ENCODE peak calls at places on chromosomes 1 and 21, in four cellular contexts. One of them, this sample, is unnamed.
A peak's percentile ranks its signal among the peaks of the same experiment; 100 is the strongest.

GRCh38 chr21:44428281-44428942 is 26.9 kb upstream of the LRRC3 start:
- DNase-seq in AG04450: no peak
- DNase-seq in IMR-90: no peak
- DNase-seq in MM.1S: peak; percentile 82
- DNase-seq in this sample: peak; percentile 29

GRCh38 chr1:14539953-14540563 is 58.4 kb upstream of the KAZN start:
- DNase-seq in MM.1S: no peak
- DNase-seq in AG04450: no peak
- DNase-seq in IMR-90: no peak
- DNase-seq in this sample: no peak

GRCh38 chr1:198096390-198096789 is 60.4 kb upstream of the NEK7 start:
- DNase-seq in MM.1S: no peak
- DNase-seq in AG04450: no peak
- DNase-seq in IMR-90: peak; percentile 47
- DNase-seq in this sample: no peak

GRCh38 chr1:245019904-245020486 is 134.8 kb upstream of the KIF26B start:
- DNase-seq in IMR-90: no peak
- DNase-seq in AG04450: no peak
- DNase-seq in MM.1S: no peak
- DNase-seq in this sample: no peak

GRCh38 chr1:1562556-1563195 is 12.0 kb downstream of the SSU72 start:
- DNase-seq in IMR-90: no peak
- DNase-seq in AG04450: no peak
- DNase-seq in MM.1S: no peak
- DNase-seq in this sample: no peak

GRCh38 chr1:183272390-183272801 is 86.3 kb downstream of the LAMC2 start:
- DNase-seq in IMR-90: peak; percentile 94
- DNase-seq in MM.1S: no peak
- DNase-seq in AG04450: no peak
- DNase-seq in this sample: no peak

GRCh38 chr1:87913361-87913760 is 584.7 kb downstream of the LMO4 start:
- DNase-seq in MM.1S: no peak
- DNase-seq in IMR-90: no peak
- DNase-seq in AG04450: no peak
- DNase-seq in this sample: no peak

GRCh38 chr1:56106551-56107277 is 472.6 kb downstream of the PLPP3 start:
- DNase-seq in MM.1S: no peak
- DNase-seq in AG04450: no peak
- DNase-seq in IMR-90: no peak
- DNase-seq in this sample: no peak

GRCh38 chr1:14758962-14759361 is 160.5 kb downstream of the KAZN start:
- DNase-seq in IMR-90: no peak
- DNase-seq in MM.1S: no peak
- DNase-seq in AG04450: no peak
- DNase-seq in this sample: no peak

DNA sequence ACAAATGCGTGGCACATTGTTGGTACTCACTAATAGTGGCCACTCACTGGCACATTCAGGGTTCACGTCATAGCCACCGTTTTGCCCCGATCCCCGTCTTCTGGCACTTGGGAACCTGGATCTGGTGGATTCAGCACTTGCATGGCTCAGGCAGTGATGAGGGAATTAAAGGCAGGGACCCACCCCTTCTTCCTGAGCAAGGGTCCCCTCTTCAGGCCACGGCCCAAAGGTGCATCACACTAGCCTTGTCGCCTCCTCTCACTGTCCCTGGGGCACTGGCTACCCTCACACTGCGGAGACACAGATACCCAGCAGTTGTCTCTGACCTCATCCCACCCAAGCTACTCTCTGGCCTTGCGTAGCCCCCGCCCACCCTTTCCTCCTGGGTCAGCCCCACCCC is 19.9 kb upstream of the LDLRAP1 start:
- DNase-seq in AG04450: no peak
- DNase-seq in MM.1S: no peak
- DNase-seq in IMR-90: peak; percentile 46
- DNase-seq in this sample: no peak
- TF ChIP-seq CTCF in AG04450: no peak
- TF ChIP-seq CTCF in MM.1S: no peak
- TF ChIP-seq CTCF in IMR-90: peak; percentile 68
- TF ChIP-seq CTCF in this sample: no peak

GRCh38 chr1:53913352-53914043 is 19.5 kb downstream of the DIO1 start:
- DNase-seq in MM.1S: no peak
- DNase-seq in AG04450: no peak
- DNase-seq in IMR-90: no peak
- DNase-seq in this sample: no peak
- H3K27ac ChIP-seq in MM.1S: no peak overlapping the region
- H3K27ac ChIP-seq in AG04450: no peak overlapping the region
- H3K27ac ChIP-seq in IMR-90: no peak overlapping the region
- H3K27ac ChIP-seq in this sample: no peak overlapping the region

DNA sequence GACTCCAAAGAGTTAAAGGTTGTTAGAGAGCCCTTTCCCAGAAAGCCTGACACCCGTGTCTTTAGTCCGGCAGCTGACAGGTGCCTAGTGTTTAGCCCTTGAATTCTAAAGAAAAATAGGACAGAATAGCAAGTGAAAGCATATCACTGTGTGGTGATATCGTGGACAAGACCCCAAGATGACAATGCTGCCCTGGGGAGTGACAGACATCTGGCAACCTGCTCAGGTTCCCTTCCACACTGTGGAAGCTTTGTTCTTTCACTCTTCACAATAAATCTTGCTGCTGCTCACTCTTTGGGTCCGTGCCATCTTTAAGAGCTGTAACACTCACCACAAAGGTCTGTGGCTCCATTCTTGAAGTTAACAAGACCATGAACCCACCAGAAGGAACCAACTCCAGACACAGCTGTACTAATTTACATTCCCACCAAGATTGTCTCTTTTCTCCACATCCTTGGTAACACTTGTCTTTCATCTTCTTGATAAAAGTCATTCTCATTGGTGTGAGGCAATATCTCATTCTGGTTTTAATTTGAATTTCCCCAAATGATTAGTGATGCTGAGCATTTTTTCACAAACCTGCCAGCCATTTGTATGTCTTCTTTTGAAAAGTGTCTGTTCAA is 107.6 kb upstream of the SGIP1 start:
- DNase-seq in IMR-90: no peak
- DNase-seq in MM.1S: no peak
- DNase-seq in AG04450: no peak
- DNase-seq in this sample: no peak
- TF ChIP-seq CTCF in IMR-90: no peak
- TF ChIP-seq CTCF in MM.1S: no peak
- TF ChIP-seq CTCF in AG04450: no peak
- TF ChIP-seq CTCF in this sample: no peak

DNA sequence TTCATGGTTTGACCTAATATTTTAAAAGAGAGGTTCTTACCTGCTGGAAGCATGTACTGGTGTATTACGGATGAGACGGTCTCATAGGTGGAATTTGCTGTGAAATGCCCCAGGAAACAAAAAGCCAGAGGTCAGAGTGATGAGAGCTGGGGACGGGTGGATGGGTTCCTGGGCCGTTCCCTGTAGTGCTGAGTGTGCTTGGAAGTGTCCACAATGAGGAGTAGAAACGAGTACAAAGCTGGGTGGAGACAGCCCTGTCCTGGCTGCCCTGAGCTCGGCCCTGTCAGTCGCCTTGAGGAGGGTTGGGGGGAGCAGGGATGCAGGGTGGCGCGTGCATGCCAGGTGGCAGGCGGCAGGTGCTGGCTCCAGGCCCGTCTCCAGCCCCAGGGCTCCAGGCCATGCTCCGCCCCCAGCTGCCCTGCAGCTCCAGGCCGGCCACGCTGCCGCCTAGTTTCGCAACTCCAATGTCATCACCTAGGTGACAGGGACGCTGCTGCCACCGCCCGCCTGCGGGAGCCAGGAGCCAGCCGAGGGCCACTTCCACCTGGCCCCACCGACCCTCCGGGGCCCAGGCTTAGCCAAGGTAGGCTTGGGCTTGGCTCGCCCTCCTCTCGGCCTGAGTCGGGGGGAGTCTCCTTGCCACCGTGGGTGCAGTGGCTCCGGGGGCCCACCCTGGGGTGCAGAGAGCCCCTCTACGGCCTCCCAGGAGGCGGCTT is 16.4 kb downstream of the TP73 start:
- DNase-seq in MM.1S: no peak
- DNase-seq in AG04450: no peak
- DNase-seq in IMR-90: no peak
- DNase-seq in this sample: peak; percentile 71
- H3K27ac ChIP-seq in MM.1S: no peak overlapping the region
- H3K27ac ChIP-seq in AG04450: no peak overlapping the region
- H3K27ac ChIP-seq in IMR-90: no peak overlapping the region
- H3K27ac ChIP-seq in this sample: no peak overlapping the region

GRCh38 chr1:28135910-28136635 is 40.4 kb downstream of the PTAFR start:
- DNase-seq in MM.1S: no peak
- DNase-seq in AG04450: no peak
- DNase-seq in IMR-90: no peak
- DNase-seq in this sample: no peak
- TF ChIP-seq CTCF in MM.1S: no peak
- TF ChIP-seq CTCF in AG04450: no peak
- TF ChIP-seq CTCF in IMR-90: no peak
- TF ChIP-seq CTCF in this sample: no peak

GRCh38 chr1:102840741-102841140 is 267.6 kb downstream of the COL11A1 start:
- DNase-seq in IMR-90: no peak
- DNase-seq in AG04450: no peak
- DNase-seq in MM.1S: no peak
- DNase-seq in this sample: no peak
- H3K27ac ChIP-seq in IMR-90: no peak overlapping the region
- H3K27ac ChIP-seq in AG04450: no peak overlapping the region
- H3K27ac ChIP-seq in MM.1S: no peak overlapping the region
- H3K27ac ChIP-seq in this sample: no peak overlapping the region

This sample was measured in RWPE2.